ENCODE peak calls at places on chromosomes 6 and 20, in four cellular contexts. U, A, E and D are unnamed samples.

GRCh38 chr6:117149324-117149723 is 116.0 kb upstream of the VGLL2 start:
- DNase-seq in A (no peak), U (no peak), E (no peak), D (no peak)

GRCh38 chr20:51969191-51969590 is 166.9 kb upstream of the SALL4 start:
- DNase-seq in A (no peak), U (no peak), E (no peak), D (no peak)

GRCh38 chr6:112979830-112980229 is 632.7 kb downstream of the RFPL4B start:
- DNase-seq in U (no peak), A (no peak), E (no peak), D (no peak)

GRCh38 chr6:37565267-37566208 is 65.8 kb upstream of the CCDC167 start:
- DNase-seq in A (no peak), E (no peak), U (peak), D (peak)

GRCh38 chr6:139581485-139581865 is 207.0 kb upstream of the CITED2 start:
- DNase-seq in U (no peak), A (no peak), E (no peak), D (no peak)

GRCh38 chr6:161748535-161749386 is 474.9 kb upstream of the AGPAT4 start:
- DNase-seq in E (no peak), U (no peak), A (no peak), D (peak)

GRCh38 chr20:362271-363254 is 15.7 kb downstream of the NRSN2 start:
- DNase-seq in A (no peak), U (peak), E (no peak), D (peak)

GRCh38 chr6:16700202-16700997 is 60.9 kb downstream of the ATXN1 start:
- DNase-seq in A (no peak), U (no peak), E (no peak), D (no peak)

GRCh38 chr6:88294702-88295101 is 128.6 kb upstream of the CNR1 start:
- DNase-seq in U (no peak), E (no peak), A (no peak), D (no peak)

GRCh38 chr6:152089992-152090391 is 282.5 kb downstream of the ESR1 start:
- DNase-seq in A (no peak), U (no peak), E (no peak), D (no peak)

GRCh38 chr20:25280051-25280573 is 32.2 kb downstream of the PYGB start:
- DNase-seq in E (peak), U (peak), A (no peak), D (peak)

GRCh38 chr20:37673429-37673828 is 20.4 kb upstream of the CTNNBL1 start:
- DNase-seq in U (no peak), A (no peak), E (no peak), D (no peak)

GRCh38 chr20:20546402-20546801 is 166.0 kb downstream of the RALGAPA2 start:
- DNase-seq in U (no peak), A (no peak), E (no peak), D (no peak)

GRCh38 chr6:35059606-35060355 is 81.4 kb downstream of the TCP11 start:
- DNase-seq in E (no peak), A (no peak), U (no peak), D (no peak)

GRCh38 chr20:50715694-50716093 is 15.7 kb upstream of the PARD6B start:
- DNase-seq in A (no peak), E (no peak), U (no peak), D (no peak)

GRCh38 chr6:6717008-6717763 is 128.7 kb downstream of the LY86 start:
- DNase-seq in U (no peak), E (no peak), A (no peak), D (no peak)

GRCh38 chr6:4647414-4648365 is 128.5 kb upstream of the CDYL start:
- DNase-seq in U (peak), A (no peak), E (no peak), D (peak)

GRCh38 chr6:143336446-143337152 is 113.9 kb downstream of the ADAT2 start:
- DNase-seq in E (no peak), U (no peak), A (no peak), D (no peak)

GRCh38 chr6:31180500-31180899 is 10.0 kb upstream of the POU5F1 start:
- DNase-seq in A (no peak), E (no peak), U (no peak), D (no peak)

GRCh38 chr20:4483481-4483880 is 238.2 kb upstream of the PRND start:
- DNase-seq in E (no peak), A (no peak), U (no peak), D (no peak)

GRCh38 chr20:46215913-46216707 is 92.2 kb downstream of the CDH22 start:
- DNase-seq in A (no peak), U (no peak), E (no peak), D (no peak)